ENCODE peak calls at places on chromosomes 5 and 9, in ten cellular contexts. M, R, A, J, C, B, W, N, Q and X are unnamed samples.

GRCh38 chr5:92527311-92528078 is 1053.5 kb downstream of the NR2F1-AS1 start:
- DNase-seq in M (no peak), R (no peak), A (no peak), J (no peak), C (no peak), B (no peak), W (no peak), N (no peak), Q (peak), X (no peak)

GRCh38 chr5:139385061-139385889 is 2.2 kb upstream of the SLC23A1 start:
- DNase-seq in M (no peak), R (no peak), A (no peak), J (peak), C (no peak), B (no peak), W (no peak), N (no peak), Q (peak), X (no peak)

GRCh38 chr5:72228957-72229356 is 91.1 kb downstream of the MRPS27 start:
- DNase-seq in M (no peak), R (no peak), A (no peak), J (no peak), C (no peak), B (no peak), W (no peak), N (no peak), Q (no peak), X (no peak)

GRCh38 chr9:98045234-98046160 is 11.0 kb upstream of the NANS start:
- DNase-seq in M (peak), R (no peak), A (no peak), J (no peak), C (no peak), B (no peak), W (no peak), N (no peak), Q (no peak), X (no peak)

GRCh38 chr9:123722378-123722777 is 207.5 kb downstream of the DENND1A start:
- DNase-seq in M (no peak), R (no peak), A (no peak), J (no peak), C (no peak), B (no peak), W (no peak), N (no peak), Q (no peak), X (no peak)

GRCh38 chr5:137754961-137755762 is 999 bp upstream of the HNRNPA0 start:
- DNase-seq in M (no peak), R (no peak), A (peak), J (peak), C (no peak), B (no peak), W (no peak), N (no peak), Q (peak), X (no peak)

GRCh38 chr9:755454-756381 is 85.8 kb upstream of the DMRT1 start:
- DNase-seq in M (no peak), R (peak), A (no peak), J (no peak), C (no peak), B (no peak), W (no peak), N (no peak), Q (peak), X (no peak)

GRCh38 chr5:21806943-21807342 is 1046.2 kb downstream of the CDH12 start:
- DNase-seq in M (no peak), R (no peak), A (no peak), J (no peak), C (no peak), B (no peak), W (no peak), N (no peak), Q (peak), X (no peak)

GRCh38 chr5:132839426-132840301 is 9.2 kb upstream of the SHROOM1 start:
- DNase-seq in M (no peak), R (no peak), A (no peak), J (no peak), C (no peak), B (no peak), W (peak), N (no peak), Q (peak), X (no peak)

GRCh38 chr5:35488055-35488454 is 129.6 kb upstream of the SPEF2 start:
- DNase-seq in M (no peak), R (no peak), A (no peak), J (no peak), C (no peak), B (no peak), W (no peak), N (no peak), Q (no peak), X (no peak)

GRCh38 chr5:52262844-52263243 is 524.9 kb upstream of the ITGA1 start:
- DNase-seq in M (no peak), R (no peak), A (no peak), J (no peak), C (no peak), B (no peak), W (no peak), N (no peak), Q (no peak), X (no peak)

GRCh38 chr5:159467666-159468065 is 137.4 kb upstream of the IL12B start:
- DNase-seq in M (no peak), R (no peak), A (no peak), J (no peak), C (no peak), B (no peak), W (no peak), N (no peak), Q (no peak), X (no peak)

GRCh38 chr5:78907255-78907886 is 77.7 kb downstream of the ARSB start:
- DNase-seq in M (no peak), R (peak), A (no peak), J (no peak), C (no peak), B (peak), W (no peak), N (no peak), Q (peak), X (no peak)

GRCh38 chr5:9207820-9208418 is 338.0 kb downstream of the SEMA5A start:
- DNase-seq in M (no peak), R (no peak), A (no peak), J (no peak), C (peak), B (no peak), W (no peak), N (no peak), Q (peak), X (no peak)

GRCh38 chr5:61669531-61669930 is 337.5 kb downstream of the ZSWIM6 start:
- DNase-seq in M (no peak), R (no peak), A (no peak), J (no peak), C (no peak), B (no peak), W (no peak), N (no peak), Q (peak), X (no peak)

GRCh38 chr9:98215821-98216220 is 23.4 kb upstream of the CORO2A start:
- DNase-seq in M (no peak), R (no peak), A (no peak), J (peak), C (peak), B (no peak), W (no peak), N (no peak), Q (peak), X (no peak)

GRCh38 chr9:17229945-17230560 is 95.2 kb downstream of the CNTLN start:
- DNase-seq in M (no peak), R (no peak), A (no peak), J (no peak), C (no peak), B (no peak), W (no peak), N (no peak), Q (no peak), X (no peak)

GRCh38 chr5:58040851-58041250 is 419.0 kb downstream of the PLK2 start:
- DNase-seq in M (no peak), R (no peak), A (no peak), J (no peak), C (no peak), B (no peak), W (no peak), N (no peak), Q (peak), X (no peak)

GRCh38 chr5:57302643-57303042 is 128.8 kb downstream of the GPBP1 start:
- DNase-seq in M (no peak), R (no peak), A (no peak), J (no peak), C (no peak), B (no peak), W (no peak), N (no peak), Q (peak), X (no peak)

GRCh38 chr9:75086443-75087278 is 1.3 kb downstream of the NMRK1 start:
- DNase-seq in M (no peak), R (no peak), A (peak), J (peak), C (no peak), B (peak), W (peak), N (peak), Q (peak), X (no peak)

GRCh38 chr9:81594415-81594814 is 94.9 kb downstream of the TLE1 start:
- DNase-seq in M (no peak), R (no peak), A (no peak), J (no peak), C (no peak), B (no peak), W (no peak), N (no peak), Q (no peak), X (no peak)

GRCh38 chr9:108180511-108180910 is 675.3 kb downstream of the ACTL7B start:
- DNase-seq in M (no peak), R (no peak), A (no peak), J (no peak), C (no peak), B (no peak), W (peak), N (no peak), Q (no peak), X (no peak)

GRCh38 chr5:59684388-59685003 is 209.0 kb downstream of the PDE4D start:
- DNase-seq in M (no peak), R (no peak), A (no peak), J (no peak), C (no peak), B (no peak), W (no peak), N (no peak), Q (no peak), X (no peak)

GRCh38 chr9:133972041-133972970 is 19.8 kb downstream of the VAV2 start:
- DNase-seq in M (no peak), R (no peak), A (no peak), J (peak), C (no peak), B (no peak), W (peak), N (no peak), Q (no peak), X (no peak)

GRCh38 chr5:177093082-177093712 is 6.5 kb downstream of the FGFR4 start:
- DNase-seq in M (no peak), R (no peak), A (no peak), J (no peak), C (no peak), B (no peak), W (no peak), N (no peak), Q (no peak), X (no peak)

GRCh38 chr5:150140830-150141229 is 14.8 kb downstream of the PDGFRB start:
- DNase-seq in M (no peak), R (no peak), A (no peak), J (no peak), C (no peak), B (no peak), W (no peak), N (no peak), Q (peak), X (no peak)

GRCh38 chr9:128113526-128114325 is 13.8 kb downstream of the PTGES2 start:
- DNase-seq in M (no peak), R (peak), A (peak), J (peak), C (no peak), B (no peak), W (no peak), N (no peak), Q (no peak), X (no peak)

GRCh38 chr9:126317513-126317912 is 9.1 kb upstream of the MVB12B start:
- DNase-seq in M (no peak), R (no peak), A (no peak), J (no peak), C (no peak), B (no peak), W (peak), N (no peak), Q (peak), X (no peak)

GRCh38 chr9:88443480-88444113 is 55.4 kb downstream of the SPIN1 start:
- DNase-seq in M (no peak), R (no peak), A (no peak), J (no peak), C (no peak), B (no peak), W (no peak), N (no peak), Q (no peak), X (no peak)

GRCh38 chr5:32312194-32312681 is 501 bp downstream of the MTMR12 start:
- DNase-seq in M (no peak), R (peak), A (peak), J (peak), C (peak), B (peak), W (peak), N (peak), Q (peak), X (no peak)

GRCh38 chr5:106380736-106381135 is 1290.0 kb downstream of the EFNA5 start:
- DNase-seq in M (no peak), R (no peak), A (no peak), J (no peak), C (no peak), B (no peak), W (no peak), N (no peak), Q (peak), X (no peak)

GRCh38 chr9:112186695-112187094 is 11.6 kb upstream of the SUSD1 start:
- DNase-seq in M (no peak), R (no peak), A (no peak), J (no peak), C (no peak), B (no peak), W (no peak), N (no peak), Q (no peak), X (no peak)

GRCh38 chr5:11719888-11720481 is 184.3 kb downstream of the CTNND2 start:
- DNase-seq in M (no peak), R (no peak), A (peak), J (no peak), C (no peak), B (no peak), W (peak), N (peak), Q (peak), X (peak)

GRCh38 chr9:6968271-6968670 is 210.5 kb downstream of the KDM4C start:
- DNase-seq in M (no peak), R (no peak), A (no peak), J (no peak), C (no peak), B (no peak), W (no peak), N (no peak), Q (peak), X (no peak)

GRCh38 chr5:110112355-110112754 is 422.6 kb downstream of the MAN2A1 start:
- DNase-seq in M (no peak), R (no peak), A (no peak), J (no peak), C (no peak), B (no peak), W (no peak), N (no peak), Q (no peak), X (no peak)

GRCh38 chr9:96519095-96519494 is 69.1 kb downstream of the HABP4 start:
- DNase-seq in M (no peak), R (no peak), A (no peak), J (no peak), C (no peak), B (no peak), W (no peak), N (no peak), Q (no peak), X (no peak)

GRCh38 chr9:96523429-96523828 is 73.5 kb downstream of the HABP4 start:
- DNase-seq in M (no peak), R (no peak), A (no peak), J (no peak), C (no peak), B (peak), W (no peak), N (no peak), Q (no peak), X (no peak)

GRCh38 chr9:96522371-96522770 is 72.4 kb downstream of the HABP4 start:
- DNase-seq in M (no peak), R (no peak), A (no peak), J (no peak), C (no peak), B (no peak), W (no peak), N (no peak), Q (no peak), X (no peak)

GRCh38 chr9:96515629-96516470 is 65.9 kb downstream of the HABP4 start:
- DNase-seq in M (no peak), R (no peak), A (no peak), J (no peak), C (no peak), B (no peak), W (no peak), N (no peak), Q (peak), X (no peak)

DNA sequence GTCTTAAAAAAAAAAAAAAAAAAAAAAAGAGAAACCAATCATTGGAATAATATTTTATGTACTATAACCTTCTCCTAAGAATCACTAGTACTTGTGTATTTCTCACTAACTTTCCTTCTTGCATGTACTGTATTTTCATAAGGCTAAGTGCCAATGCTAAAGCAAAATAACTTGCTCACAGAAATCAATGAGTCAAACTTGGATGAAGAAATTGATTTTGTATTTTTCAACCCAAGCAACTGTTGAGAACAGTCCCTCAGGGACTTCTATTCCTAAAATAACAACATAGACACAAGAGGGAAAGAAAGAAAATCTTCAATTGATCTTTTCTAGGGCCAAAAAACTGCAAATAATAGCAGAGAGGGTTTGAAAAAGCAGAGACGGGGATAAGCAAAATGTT is 69.8 kb downstream of the HABP4 start:
- DNase-seq in M (no peak), R (no peak), A (no peak), J (no peak), C (no peak), B (no peak), W (no peak), N (no peak), Q (peak), X (no peak)
- H3K27ac ChIP-seq in M (no peak), R (no peak), A (no peak), J (no peak), C (no peak), B (no peak), W (no peak), N (no peak), Q (no peak), X (no peak)

GRCh38 chr9:99823392-99824377 is 2.0 kb downstream of the NR4A3 start:
- DNase-seq in M (peak), R (peak), A (peak), J (peak), C (peak), B (peak), W (peak), N (peak), Q (peak), X (no peak)
- H3K27ac ChIP-seq in M (no peak), R (peak), A (no peak), J (no peak), C (peak), B (peak), W (no peak), N (no peak), Q (peak), X (no peak)

GRCh38 chr5:167363065-167363464 is 928.4 kb upstream of the WWC1 start:
- DNase-seq in M (no peak), R (no peak), A (no peak), J (no peak), C (no peak), B (no peak), W (no peak), N (no peak), Q (no peak), X (no peak)
- H3K27ac ChIP-seq in M (no peak), R (no peak), A (no peak), J (no peak), C (no peak), B (no peak), W (no peak), N (no peak), Q (no peak), X (no peak)

GRCh38 chr9:86352440-86353106 is 1.6 kb downstream of the TUT7 start:
- DNase-seq in M (no peak), R (no peak), A (no peak), J (no peak), C (no peak), B (no peak), W (no peak), N (no peak), Q (peak), X (no peak)
- H3K27ac ChIP-seq in M (peak), R (peak), A (no peak), J (peak), C (no peak), B (no peak), W (peak), N (no peak), Q (peak), X (no peak)

DNA sequence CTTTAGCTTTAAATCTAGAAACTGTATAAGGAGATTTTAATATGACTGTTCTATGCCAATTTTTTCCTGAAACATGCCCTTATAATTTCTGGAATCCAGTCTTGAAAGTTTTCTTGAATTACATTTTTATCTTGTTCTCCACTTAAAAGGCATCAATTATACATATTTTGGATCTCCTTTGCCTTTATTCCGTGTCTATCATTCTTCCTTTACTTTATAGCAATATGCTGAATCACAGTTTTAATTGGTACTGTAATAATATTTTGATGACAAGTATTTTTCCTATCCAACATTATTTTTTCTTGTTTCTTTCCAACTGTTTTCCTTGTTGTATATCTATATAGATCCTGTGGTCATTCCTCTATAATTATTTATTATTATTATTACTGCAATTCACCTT is 361.2 kb downstream of the PIK3R1 start:
- DNase-seq in M (no peak), R (no peak), A (no peak), J (no peak), C (no peak), B (no peak), W (no peak), N (no peak), Q (no peak), X (no peak)
- H3K27ac ChIP-seq in M (no peak), R (no peak), A (no peak), J (no peak), C (no peak), B (no peak), W (no peak), N (no peak), Q (no peak), X (no peak)